ENCODE peak calls at places on chromosomes 1 and 21, in ten cellular contexts. One of them, this sample, is unnamed.

GRCh38 chr1:151479462-151479861 is 20.2 kb upstream of the POGZ start:
- DNase-seq in H9: no peak
- DNase-seq in nephron progenitor cell: no peak
- DNase-seq in A549: no peak
- DNase-seq in NB4: no peak
- DNase-seq in CD8-positive, alpha-beta T cell: no peak
- DNase-seq in uterus: no peak
- DNase-seq in mucosa of descending colon: no peak
- DNase-seq in GM12865: no peak
- DNase-seq in gastrocnemius medialis: no peak
- DNase-seq in this sample: no peak

GRCh38 chr1:67170751-67171573 is 4.7 kb downstream of the IL23R start:
- DNase-seq in H9: no peak
- DNase-seq in nephron progenitor cell: no peak
- DNase-seq in A549: no peak
- DNase-seq in NB4: no peak
- DNase-seq in CD8-positive, alpha-beta T cell: no peak
- DNase-seq in uterus: no peak
- DNase-seq in mucosa of descending colon: no peak
- DNase-seq in GM12865: no peak
- DNase-seq in gastrocnemius medialis: no peak
- DNase-seq in this sample: no peak

GRCh38 chr1:118949317-118949716 is 38.8 kb downstream of the TBX15 start:
- DNase-seq in H9: no peak
- DNase-seq in nephron progenitor cell: no peak
- DNase-seq in A549: no peak
- DNase-seq in NB4: no peak
- DNase-seq in CD8-positive, alpha-beta T cell: no peak
- DNase-seq in uterus: no peak
- DNase-seq in mucosa of descending colon: no peak
- DNase-seq in GM12865: no peak
- DNase-seq in gastrocnemius medialis: peak
- DNase-seq in this sample: no peak

GRCh38 chr1:155080250-155081228 is 1.9 kb downstream of the EFNA3 start:
- DNase-seq in H9: peak
- DNase-seq in nephron progenitor cell: peak
- DNase-seq in A549: no peak
- DNase-seq in NB4: peak
- DNase-seq in CD8-positive, alpha-beta T cell: no peak
- DNase-seq in uterus: no peak
- DNase-seq in mucosa of descending colon: peak
- DNase-seq in GM12865: no peak
- DNase-seq in gastrocnemius medialis: no peak
- DNase-seq in this sample: no peak

GRCh38 chr1:232622981-232623380 is 7.0 kb downstream of the SIPA1L2 start:
- DNase-seq in H9: peak
- DNase-seq in nephron progenitor cell: no peak
- DNase-seq in A549: no peak
- DNase-seq in NB4: no peak
- DNase-seq in CD8-positive, alpha-beta T cell: no peak
- DNase-seq in uterus: no peak
- DNase-seq in mucosa of descending colon: no peak
- DNase-seq in GM12865: no peak
- DNase-seq in gastrocnemius medialis: no peak
- DNase-seq in this sample: no peak

GRCh38 chr1:234842726-234843641 is 233.0 kb upstream of the IRF2BP2 start:
- DNase-seq in H9: no peak
- DNase-seq in nephron progenitor cell: no peak
- DNase-seq in A549: no peak
- DNase-seq in NB4: peak
- DNase-seq in CD8-positive, alpha-beta T cell: peak
- DNase-seq in uterus: no peak
- DNase-seq in mucosa of descending colon: peak
- DNase-seq in GM12865: peak
- DNase-seq in gastrocnemius medialis: no peak
- DNase-seq in this sample: no peak

GRCh38 chr1:85142753-85143152 is 58.1 kb downstream of the SYDE2 start:
- DNase-seq in H9: no peak
- DNase-seq in nephron progenitor cell: no peak
- DNase-seq in A549: no peak
- DNase-seq in NB4: no peak
- DNase-seq in CD8-positive, alpha-beta T cell: no peak
- DNase-seq in uterus: no peak
- DNase-seq in mucosa of descending colon: no peak
- DNase-seq in GM12865: no peak
- DNase-seq in gastrocnemius medialis: no peak
- DNase-seq in this sample: no peak

GRCh38 chr1:150516616-150517015 is 1.1 kb downstream of the FALEC start:
- DNase-seq in H9: no peak
- DNase-seq in nephron progenitor cell: no peak
- DNase-seq in A549: no peak
- DNase-seq in NB4: peak
- DNase-seq in CD8-positive, alpha-beta T cell: no peak
- DNase-seq in uterus: no peak
- DNase-seq in mucosa of descending colon: no peak
- DNase-seq in GM12865: peak
- DNase-seq in gastrocnemius medialis: no peak
- DNase-seq in this sample: no peak

GRCh38 chr1:97711858-97712257 is 209.0 kb downstream of the DPYD start:
- DNase-seq in H9: no peak
- DNase-seq in nephron progenitor cell: no peak
- DNase-seq in A549: no peak
- DNase-seq in NB4: no peak
- DNase-seq in CD8-positive, alpha-beta T cell: no peak
- DNase-seq in uterus: no peak
- DNase-seq in mucosa of descending colon: no peak
- DNase-seq in GM12865: no peak
- DNase-seq in gastrocnemius medialis: no peak
- DNase-seq in this sample: no peak

GRCh38 chr1:176897350-176898236 is 266.9 kb downstream of the ASTN1 start:
- DNase-seq in H9: peak
- DNase-seq in nephron progenitor cell: peak
- DNase-seq in A549: peak
- DNase-seq in NB4: peak
- DNase-seq in CD8-positive, alpha-beta T cell: no peak
- DNase-seq in uterus: peak
- DNase-seq in mucosa of descending colon: no peak
- DNase-seq in GM12865: peak
- DNase-seq in gastrocnemius medialis: no peak
- DNase-seq in this sample: no peak

GRCh38 chr1:63677497-63677896 is 84.3 kb downstream of the PGM1 start:
- DNase-seq in H9: no peak
- DNase-seq in nephron progenitor cell: no peak
- DNase-seq in A549: no peak
- DNase-seq in NB4: no peak
- DNase-seq in CD8-positive, alpha-beta T cell: no peak
- DNase-seq in uterus: no peak
- DNase-seq in mucosa of descending colon: no peak
- DNase-seq in GM12865: no peak
- DNase-seq in gastrocnemius medialis: no peak
- DNase-seq in this sample: no peak

GRCh38 chr1:185674201-185674600 is 60.0 kb upstream of the HMCN1 start:
- DNase-seq in H9: no peak
- DNase-seq in nephron progenitor cell: no peak
- DNase-seq in A549: no peak
- DNase-seq in NB4: no peak
- DNase-seq in CD8-positive, alpha-beta T cell: no peak
- DNase-seq in uterus: no peak
- DNase-seq in mucosa of descending colon: no peak
- DNase-seq in GM12865: peak
- DNase-seq in gastrocnemius medialis: no peak
- DNase-seq in this sample: no peak

GRCh38 chr1:17586172-17586963 is 46.9 kb downstream of the ARHGEF10L start:
- DNase-seq in H9: peak
- DNase-seq in nephron progenitor cell: no peak
- DNase-seq in A549: no peak
- DNase-seq in NB4: no peak
- DNase-seq in CD8-positive, alpha-beta T cell: no peak
- DNase-seq in uterus: no peak
- DNase-seq in mucosa of descending colon: no peak
- DNase-seq in GM12865: no peak
- DNase-seq in gastrocnemius medialis: peak
- DNase-seq in this sample: no peak

GRCh38 chr1:98232678-98233077 is 311.8 kb upstream of the DPYD start:
- DNase-seq in H9: no peak
- DNase-seq in nephron progenitor cell: no peak
- DNase-seq in A549: no peak
- DNase-seq in NB4: peak
- DNase-seq in CD8-positive, alpha-beta T cell: no peak
- DNase-seq in uterus: no peak
- DNase-seq in mucosa of descending colon: no peak
- DNase-seq in GM12865: no peak
- DNase-seq in gastrocnemius medialis: no peak
- DNase-seq in this sample: no peak

GRCh38 chr21:33886316-33886715 is 29.3 kb downstream of the ATP5PO start:
- DNase-seq in H9: no peak
- DNase-seq in nephron progenitor cell: no peak
- DNase-seq in A549: no peak
- DNase-seq in NB4: no peak
- DNase-seq in CD8-positive, alpha-beta T cell: no peak
- DNase-seq in uterus: no peak
- DNase-seq in mucosa of descending colon: no peak
- DNase-seq in GM12865: no peak
- DNase-seq in gastrocnemius medialis: no peak
- DNase-seq in this sample: no peak

GRCh38 chr1:94980049-94980908 is 53.4 kb upstream of the CNN3 start:
- DNase-seq in H9: no peak
- DNase-seq in nephron progenitor cell: no peak
- DNase-seq in A549: no peak
- DNase-seq in NB4: no peak
- DNase-seq in CD8-positive, alpha-beta T cell: no peak
- DNase-seq in uterus: no peak
- DNase-seq in mucosa of descending colon: no peak
- DNase-seq in GM12865: no peak
- DNase-seq in gastrocnemius medialis: no peak
- DNase-seq in this sample: no peak

GRCh38 chr21:30577766-30578165 is 12.4 kb downstream of the KRTAP22-2 start:
- DNase-seq in H9: no peak
- DNase-seq in nephron progenitor cell: no peak
- DNase-seq in A549: no peak
- DNase-seq in NB4: no peak
- DNase-seq in CD8-positive, alpha-beta T cell: no peak
- DNase-seq in uterus: no peak
- DNase-seq in mucosa of descending colon: no peak
- DNase-seq in GM12865: no peak
- DNase-seq in gastrocnemius medialis: no peak
- DNase-seq in this sample: no peak

GRCh38 chr1:243939167-243939848 is 89.3 kb upstream of the AKT3 start:
- DNase-seq in H9: no peak
- DNase-seq in nephron progenitor cell: no peak
- DNase-seq in A549: no peak
- DNase-seq in NB4: peak
- DNase-seq in CD8-positive, alpha-beta T cell: no peak
- DNase-seq in uterus: no peak
- DNase-seq in mucosa of descending colon: no peak
- DNase-seq in GM12865: no peak
- DNase-seq in gastrocnemius medialis: no peak
- DNase-seq in this sample: no peak
- TF ChIP-seq CTCF in H9: no peak
- TF ChIP-seq CTCF in nephron progenitor cell: no peak
- TF ChIP-seq CTCF in A549: no peak
- TF ChIP-seq CTCF in NB4: no peak
- TF ChIP-seq CTCF in CD8-positive, alpha-beta T cell: no peak
- TF ChIP-seq CTCF in uterus: no peak
- TF ChIP-seq CTCF in mucosa of descending colon: no peak
- TF ChIP-seq CTCF in GM12865: no peak
- TF ChIP-seq CTCF in gastrocnemius medialis: no peak
- TF ChIP-seq CTCF in this sample: no peak

GRCh38 chr1:246447501-246447900 is 59.6 kb downstream of the SMYD3 start:
- DNase-seq in H9: no peak
- DNase-seq in nephron progenitor cell: no peak
- DNase-seq in A549: no peak
- DNase-seq in NB4: no peak
- DNase-seq in CD8-positive, alpha-beta T cell: no peak
- DNase-seq in uterus: no peak
- DNase-seq in mucosa of descending colon: no peak
- DNase-seq in GM12865: no peak
- DNase-seq in gastrocnemius medialis: no peak
- DNase-seq in this sample: no peak
- TF ChIP-seq CTCF in H9: no peak
- TF ChIP-seq CTCF in nephron progenitor cell: no peak
- TF ChIP-seq CTCF in A549: no peak
- TF ChIP-seq CTCF in NB4: no peak
- TF ChIP-seq CTCF in CD8-positive, alpha-beta T cell: no peak
- TF ChIP-seq CTCF in uterus: no peak
- TF ChIP-seq CTCF in mucosa of descending colon: no peak
- TF ChIP-seq CTCF in GM12865: no peak
- TF ChIP-seq CTCF in gastrocnemius medialis: no peak
- TF ChIP-seq CTCF in this sample: no peak

GRCh38 chr1:117058810-117059209 is 1.3 kb upstream of the TTF2 start:
- DNase-seq in H9: no peak
- DNase-seq in nephron progenitor cell: no peak
- DNase-seq in A549: no peak
- DNase-seq in NB4: peak
- DNase-seq in CD8-positive, alpha-beta T cell: no peak
- DNase-seq in uterus: no peak
- DNase-seq in mucosa of descending colon: no peak
- DNase-seq in GM12865: no peak
- DNase-seq in gastrocnemius medialis: no peak
- DNase-seq in this sample: no peak

GRCh38 chr1:117059334-117059677 is 820 bp upstream of the TTF2 start:
- DNase-seq in H9: no peak
- DNase-seq in nephron progenitor cell: no peak
- DNase-seq in A549: peak
- DNase-seq in NB4: peak
- DNase-seq in CD8-positive, alpha-beta T cell: peak
- DNase-seq in uterus: no peak
- DNase-seq in mucosa of descending colon: peak
- DNase-seq in GM12865: peak
- DNase-seq in gastrocnemius medialis: peak
- DNase-seq in this sample: peak

GRCh38 chr1:117060441-117061317 is 553 bp downstream of the TTF2 start:
- DNase-seq in H9: no peak
- DNase-seq in nephron progenitor cell: no peak
- DNase-seq in A549: peak
- DNase-seq in NB4: peak
- DNase-seq in CD8-positive, alpha-beta T cell: peak
- DNase-seq in uterus: no peak
- DNase-seq in mucosa of descending colon: no peak
- DNase-seq in GM12865: peak
- DNase-seq in gastrocnemius medialis: peak
- DNase-seq in this sample: no peak

GRCh38 chr1:117061986-117062415 is 1.9 kb downstream of the TTF2 start:
- DNase-seq in H9: no peak
- DNase-seq in nephron progenitor cell: no peak
- DNase-seq in A549: no peak
- DNase-seq in NB4: peak
- DNase-seq in CD8-positive, alpha-beta T cell: no peak
- DNase-seq in uterus: no peak
- DNase-seq in mucosa of descending colon: no peak
- DNase-seq in GM12865: peak
- DNase-seq in gastrocnemius medialis: no peak
- DNase-seq in this sample: no peak

GRCh38 chr1:117059678-117060440 is at the start of gene TTF2:
- DNase-seq in H9: peak
- DNase-seq in nephron progenitor cell: peak
- DNase-seq in A549: peak
- DNase-seq in NB4: peak
- DNase-seq in CD8-positive, alpha-beta T cell: peak
- DNase-seq in uterus: peak
- DNase-seq in mucosa of descending colon: peak
- DNase-seq in GM12865: peak
- DNase-seq in gastrocnemius medialis: peak
- DNase-seq in this sample: peak
- TF ChIP-seq CTCF in H9: peak
- TF ChIP-seq CTCF in nephron progenitor cell: no peak
- TF ChIP-seq CTCF in A549: no peak
- TF ChIP-seq CTCF in NB4: no peak
- TF ChIP-seq CTCF in CD8-positive, alpha-beta T cell: no peak
- TF ChIP-seq CTCF in uterus: peak
- TF ChIP-seq CTCF in mucosa of descending colon: no peak
- TF ChIP-seq CTCF in GM12865: no peak
- TF ChIP-seq CTCF in gastrocnemius medialis: no peak
- TF ChIP-seq CTCF in this sample: peak

GRCh38 chr1:173101589-173101988 is 50.8 kb upstream of the TNFSF18 start:
- DNase-seq in H9: no peak
- DNase-seq in nephron progenitor cell: no peak
- DNase-seq in A549: no peak
- DNase-seq in NB4: no peak
- DNase-seq in CD8-positive, alpha-beta T cell: no peak
- DNase-seq in uterus: no peak
- DNase-seq in mucosa of descending colon: no peak
- DNase-seq in GM12865: no peak
- DNase-seq in gastrocnemius medialis: no peak
- DNase-seq in this sample: no peak
- TF ChIP-seq CTCF in H9: no peak
- TF ChIP-seq CTCF in nephron progenitor cell: no peak
- TF ChIP-seq CTCF in A549: no peak
- TF ChIP-seq CTCF in NB4: no peak
- TF ChIP-seq CTCF in CD8-positive, alpha-beta T cell: no peak
- TF ChIP-seq CTCF in uterus: no peak
- TF ChIP-seq CTCF in mucosa of descending colon: no peak
- TF ChIP-seq CTCF in GM12865: no peak
- TF ChIP-seq CTCF in gastrocnemius medialis: no peak
- TF ChIP-seq CTCF in this sample: no peak

This sample was measured in esophagus muscularis mucosa.